ENCODE peak calls at places on chromosomes 13 and 19, in seven cellular contexts. D is neural crest cell, E is activated B cell treated with CpG ODN at 0.5 μM for 24 hours, I is lower lobe of right lung, F is mesothelial cell of epicardium, S is ovary, J is fibroblast of lung. T is an unnamed sample.

GRCh38 chr13:34320084-34320483 is 502.1 kb downstream of the RFC3 start:
- DNase-seq in E (no peak), F (no peak), J (no peak), D (no peak), S (no peak), I (no peak), T (no peak)

GRCh38 chr19:56309511-56310185 is 5.0 kb downstream of the ZSCAN5A start:
- DNase-seq in S (no peak), D (peak; percentile 58), E (peak; percentile 44), F (no peak), J (peak; percentile 23), I (peak; percentile 81), T (peak; percentile 73)

GRCh38 chr13:28707629-28708427 is 10.9 kb downstream of the SLC46A3 start:
- DNase-seq in J (peak; percentile 88), S (no peak), I (no peak), D (no peak), F (no peak), E (no peak), T (no peak)

GRCh38 chr13:44181938-44182337 is 191.7 kb upstream of the SERP2 start:
- DNase-seq in S (no peak), I (no peak), D (no peak), E (no peak), F (no peak), J (no peak), T (no peak)

GRCh38 chr19:4776436-4777205 is 14.9 kb upstream of the FEM1A start:
- DNase-seq in F (no peak), J (no peak), E (no peak), S (no peak), D (no peak), I (no peak), T (no peak)

GRCh38 chr19:41758846-41759245 is 3.5 kb downstream of the CEACAM6 start:
- DNase-seq in F (no peak), S (no peak), D (no peak), E (no peak), J (no peak), I (no peak), T (no peak)

GRCh38 chr13:29362849-29363604 is 232.5 kb downstream of the SLC7A1 start:
- DNase-seq in E (no peak), D (peak; percentile 52), F (no peak), J (peak; percentile 31), S (peak; percentile 22), I (no peak), T (no peak)

GRCh38 chr13:113337976-113338375 is 26.0 kb downstream of the GRTP1 start:
- DNase-seq in I (peak; percentile 30), S (no peak), E (no peak), D (no peak), J (no peak), F (no peak), T (no peak)

GRCh38 chr19:15136234-15136954 is 29.2 kb downstream of the SYDE1 start:
- DNase-seq in F (no peak), S (no peak), I (no peak), J (peak; percentile 28), E (no peak), D (no peak), T (no peak)

GRCh38 chr13:98099627-98100026 is 43.3 kb upstream of the FARP1 start:
- DNase-seq in S (no peak), D (no peak), E (no peak), F (no peak), I (no peak), J (no peak), T (no peak)

GRCh38 chr19:41868120-41868988 is 8.3 kb downstream of the RPS19 start:
- DNase-seq in F (no peak), I (peak; percentile 75), E (no peak), J (no peak), S (no peak), D (no peak), T (no peak)

GRCh38 chr13:110853235-110853721 is 61.6 kb downstream of the ANKRD10 start:
- DNase-seq in D (no peak), I (no peak), J (no peak), F (no peak), E (no peak), S (no peak), T (no peak)

GRCh38 chr19:45253396-45254027 is 2.4 kb downstream of the MARK4 start:
- DNase-seq in S (no peak), J (no peak), D (no peak), I (no peak), E (no peak), F (no peak), T (no peak)

GRCh38 chr13:110179116-110179857 is 127.7 kb downstream of the COL4A1 start:
- DNase-seq in J (no peak), F (no peak), E (no peak), D (no peak), I (no peak), S (no peak), T (no peak)

GRCh38 chr19:5055457-5055776 is 86.5 kb downstream of the KDM4B start:
- DNase-seq in D (no peak), I (no peak), F (no peak), J (no peak), E (no peak), S (no peak), T (no peak)

GRCh38 chr19:329876-330275 is 14.7 kb downstream of the MIER2 start:
- DNase-seq in D (no peak), F (no peak), J (no peak), E (no peak), S (no peak), I (no peak), T (no peak)

GRCh38 chr13:48497669-48498068 is 35.2 kb downstream of the RCBTB2 start:
- DNase-seq in I (no peak), S (no peak), E (no peak), D (no peak), F (no peak), J (no peak), T (no peak)

GRCh38 chr13:70391678-70392077 is 283.4 kb upstream of the KLHL1 start:
- DNase-seq in S (no peak), J (no peak), F (no peak), E (no peak), D (no peak), I (no peak), T (no peak)

GRCh38 chr13:112779856-112780604 is 90.2 kb downstream of the ATP11A start:
- DNase-seq in J (no peak), D (no peak), I (peak; percentile 38), F (no peak), S (peak; percentile 21), E (no peak), T (peak; percentile 65)

GRCh38 chr13:37918116-37919100 is 48.8 kb upstream of the TRPC4 start:
- DNase-seq in S (no peak), D (no peak), F (no peak), J (no peak), E (no peak), I (no peak), T (no peak)
- TF ChIP-seq CTCF in S (no peak), D (no peak), F (no peak), J (no peak), E (no peak), I (no peak), T (no peak)

DNA sequence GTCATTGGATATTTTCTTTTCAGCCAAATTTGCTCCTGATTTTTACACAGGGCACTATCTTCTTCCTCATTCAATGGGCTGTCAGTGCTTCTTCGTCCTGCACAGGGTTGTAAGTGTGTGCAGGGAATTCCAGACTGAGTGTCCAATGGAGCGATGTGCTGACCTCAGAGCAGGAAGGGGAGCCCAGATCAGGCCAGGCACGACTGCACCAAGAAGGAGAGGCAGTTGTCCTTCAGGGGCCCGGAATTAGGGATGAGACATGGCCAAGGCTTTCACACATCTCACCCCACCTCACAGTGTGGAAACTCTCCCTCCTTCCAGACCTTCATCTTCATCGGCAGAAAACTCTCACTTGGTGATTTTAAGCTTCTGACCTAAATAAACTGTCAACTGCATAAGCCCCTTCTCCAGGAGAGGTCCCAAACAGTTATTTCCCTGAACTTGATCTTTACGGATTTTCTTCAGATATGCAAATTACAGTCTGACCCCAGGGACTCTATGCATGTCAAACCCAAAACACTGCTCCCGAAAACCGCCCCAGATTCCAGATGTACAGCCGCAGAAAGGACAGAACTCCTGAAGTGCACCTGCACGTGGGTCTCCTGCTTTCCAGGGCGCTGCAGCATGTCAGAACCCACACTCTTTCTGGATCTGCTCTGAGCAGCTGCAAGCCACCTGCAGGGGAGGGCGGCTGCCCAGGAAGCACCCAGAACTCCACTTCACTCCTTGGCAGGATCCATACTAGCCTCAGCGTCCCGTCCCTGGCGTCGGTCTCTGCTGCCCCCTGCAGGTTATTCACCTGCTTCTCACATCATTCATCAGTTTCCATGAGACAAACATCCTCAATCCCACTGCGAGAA is 625 bp upstream of the ZNF20 start:
- DNase-seq in F (peak; percentile 63), D (peak; percentile 81), I (peak; percentile 91), J (peak; percentile 84), E (peak; percentile 71), S (peak; percentile 90), T (peak; percentile 85)
- TF ChIP-seq CTCF in F (peak; percentile 81), D (peak; percentile 88), I (peak; percentile 93), J (peak; percentile 85), E (peak; percentile 90), S (peak; percentile 88), T (peak; percentile 91)

GRCh38 chr19:13838071-13838942 is 38.6 kb upstream of the NANOS3 start:
- DNase-seq in D (no peak), F (no peak), I (no peak), J (no peak), E (no peak), S (no peak), T (no peak)

GRCh38 chr19:13839938-13840750 is 36.8 kb upstream of the NANOS3 start:
- DNase-seq in E (peak; percentile 41), J (no peak), D (no peak), F (no peak), I (peak; percentile 81), S (no peak), T (no peak)

GRCh38 chr19:13840751-13841338 is 36.1 kb upstream of the NANOS3 start:
- DNase-seq in I (no peak), D (no peak), S (no peak), J (no peak), E (peak; percentile 39), F (no peak), T (no peak)

GRCh38 chr19:13838943-13839192 is 38.1 kb upstream of the NANOS3 start:
- DNase-seq in I (peak; percentile 94), F (no peak), E (no peak), S (no peak), J (no peak), D (no peak), T (no peak)

DNA sequence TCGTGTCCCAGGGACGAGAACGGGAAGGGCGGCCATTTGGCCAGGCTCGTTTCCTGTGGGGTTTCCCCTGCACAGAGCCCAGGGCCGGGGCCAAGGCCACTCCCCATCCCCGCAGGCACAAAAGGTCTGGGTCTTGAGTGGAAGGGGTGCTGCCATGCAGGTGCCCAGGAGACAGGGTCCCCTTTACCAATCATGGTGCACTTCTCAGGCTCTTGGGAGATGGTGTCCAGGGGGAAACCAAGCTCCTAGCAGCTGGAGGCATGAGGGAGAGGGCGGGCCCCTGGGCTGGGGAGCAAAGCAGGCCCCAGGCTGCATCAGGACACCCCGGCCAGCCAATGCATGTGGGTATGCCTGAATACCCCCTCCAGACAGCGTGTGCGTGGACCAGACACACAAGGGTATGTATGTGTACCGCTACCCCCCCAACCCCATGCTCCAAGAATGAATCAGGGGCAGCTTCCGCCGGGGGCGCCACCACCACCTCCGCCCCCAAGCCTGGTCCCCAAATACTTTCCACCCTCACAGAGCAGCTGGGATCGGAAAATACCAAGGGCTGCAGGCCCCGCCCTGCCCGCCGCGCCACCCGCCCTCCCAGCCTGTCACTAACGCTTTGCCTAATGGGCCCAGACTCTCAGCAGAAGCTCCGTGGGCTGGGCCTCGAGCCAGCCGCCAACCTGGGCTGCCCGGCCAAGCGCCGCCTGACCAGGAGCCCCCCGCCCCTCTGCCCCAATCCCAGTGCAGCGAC is 37.6 kb upstream of the NANOS3 start:
- DNase-seq in J (peak; percentile 72), S (peak; percentile 75), D (no peak), F (no peak), I (peak; percentile 91), E (peak; percentile 70), T (no peak)
- TF ChIP-seq CTCF in J (no peak), S (no peak), D (no peak), F (no peak), I (peak; percentile 28), E (no peak), T (no peak)

GRCh38 chr19:28012361-28012760 is 1200.6 kb downstream of the UQCRFS1 start:
- DNase-seq in J (no peak), I (no peak), E (no peak), D (no peak), S (no peak), F (no peak), T (no peak)
- TF ChIP-seq CTCF in J (no peak), I (no peak), E (no peak), D (no peak), S (no peak), F (no peak), T (peak; percentile 18)

T was measured in type B pancreatic cell.